ENCODE peak calls at places on chromosomes 6 and 20, in six cellular contexts. I, Z, G, Y, N and W are unnamed samples.

GRCh38 chr6:68709882-68710281 is 74.8 kb downstream of the ADGRB3 start:
- DNase-seq in I (no peak), Z (no peak), G (no peak), Y (no peak), N (no peak), W (no peak)

GRCh38 chr6:106715922-106716321 is 86.5 kb downstream of the QRSL1 start:
- DNase-seq in I (no peak), Z (no peak), G (no peak), Y (no peak), N (no peak), W (no peak)

GRCh38 chr6:131093334-131093733 is 30.3 kb upstream of the EPB41L2 start:
- DNase-seq in I (no peak), Z (no peak), G (no peak), Y (no peak), N (no peak), W (no peak)

GRCh38 chr6:143323729-143324465 is 126.6 kb downstream of the ADAT2 start:
- DNase-seq in I (no peak), Z (no peak), G (no peak), Y (no peak), N (no peak), W (no peak)

GRCh38 chr6:151060096-151060741 is 179.5 kb upstream of the AKAP12 start:
- DNase-seq in I (peak), Z (no peak), G (no peak), Y (peak), N (no peak), W (no peak)

GRCh38 chr6:132399376-132400074 is 1.8 kb downstream of the MOXD1 start:
- DNase-seq in I (peak), Z (no peak), G (no peak), Y (peak), N (no peak), W (no peak)

GRCh38 chr6:51868591-51869355 is 218.6 kb downstream of the PKHD1 start:
- DNase-seq in I (no peak), Z (no peak), G (no peak), Y (no peak), N (no peak), W (no peak)

GRCh38 chr6:159062564-159062945 is 17.8 kb upstream of the TAGAP start:
- DNase-seq in I (no peak), Z (no peak), G (no peak), Y (no peak), N (no peak), W (no peak)

GRCh38 chr20:62291251-62292066 is 11.3 kb upstream of the ADRM1 start:
- DNase-seq in I (no peak), Z (no peak), G (no peak), Y (no peak), N (no peak), W (no peak)

GRCh38 chr20:5001174-5002076 is at the start of gene SLC23A2:
- DNase-seq in I (peak), Z (no peak), G (peak), Y (peak), N (peak), W (peak)

GRCh38 chr6:41858703-41859102 is 36.5 kb downstream of the USP49 start:
- DNase-seq in I (no peak), Z (no peak), G (no peak), Y (no peak), N (no peak), W (no peak)

GRCh38 chr6:142289687-142290086 is 12.1 kb upstream of the ADGRG6 start:
- DNase-seq in I (no peak), Z (no peak), G (no peak), Y (no peak), N (no peak), W (no peak)
- H3K9ac ChIP-seq in I (no peak), Z (no peak), G (no peak), Y (no peak), N (no peak), W (no peak)

GRCh38 chr20:46371656-46372055 is 34.8 kb downstream of the ELMO2 start:
- DNase-seq in I (no peak), Z (no peak), G (no peak), Y (peak), N (no peak), W (no peak)
- H3K9ac ChIP-seq in I (no peak), Z (no peak), G (no peak), Y (no peak), N (no peak), W (no peak)

DNA sequence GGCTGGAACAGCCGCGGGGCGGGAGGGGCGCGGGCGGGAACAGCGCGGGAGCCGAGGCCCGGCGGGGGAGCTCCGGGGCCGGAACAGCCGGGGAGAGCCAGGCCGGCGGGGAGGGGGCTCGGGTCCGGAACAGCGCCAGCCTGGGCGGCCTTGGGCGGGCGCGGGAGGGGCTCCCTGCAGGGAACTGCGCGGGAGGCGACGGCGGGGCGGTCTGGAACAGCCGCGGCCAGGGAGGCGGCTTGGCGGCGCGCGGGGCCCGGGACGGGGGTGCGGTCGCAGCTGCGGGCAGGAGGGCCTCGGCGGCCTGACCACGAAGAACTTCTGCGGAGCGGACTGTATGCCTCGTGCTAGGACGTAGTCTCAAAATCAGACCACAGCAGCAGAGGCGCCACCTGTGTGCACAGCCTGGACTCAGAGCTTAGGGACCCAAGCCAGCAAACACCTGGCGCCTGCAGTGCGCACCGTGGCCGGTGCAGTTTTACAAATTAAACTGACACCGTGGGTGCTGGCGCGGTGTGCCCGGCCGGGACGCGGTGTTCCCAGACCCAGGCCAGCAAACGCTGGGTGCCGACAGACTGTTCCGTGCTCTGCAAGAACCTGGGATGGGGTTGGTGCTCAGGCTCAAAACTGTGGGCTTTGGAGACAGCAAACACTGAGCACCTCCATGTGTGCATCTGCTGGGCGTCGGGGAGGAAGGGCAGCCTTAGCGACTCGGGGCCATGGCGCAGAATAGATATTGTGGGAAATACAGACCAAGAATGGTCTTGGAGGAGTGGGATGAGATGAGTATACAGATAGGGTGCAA is 572 bp downstream of the ZNF341 start:
- DNase-seq in I (peak), Z (no peak), G (peak), Y (peak), N (no peak), W (peak)
- H3K9ac ChIP-seq in I (peak), Z (peak), G (peak), Y (peak), N (peak), W (peak)

GRCh38 chr20:15171016-15171415 is 833.6 kb upstream of the FLRT3 start:
- DNase-seq in I (no peak), Z (no peak), G (no peak), Y (no peak), N (no peak), W (no peak)
- H3K9ac ChIP-seq in I (no peak), Z (no peak), G (no peak), Y (no peak), N (no peak), W (no peak)

DNA sequence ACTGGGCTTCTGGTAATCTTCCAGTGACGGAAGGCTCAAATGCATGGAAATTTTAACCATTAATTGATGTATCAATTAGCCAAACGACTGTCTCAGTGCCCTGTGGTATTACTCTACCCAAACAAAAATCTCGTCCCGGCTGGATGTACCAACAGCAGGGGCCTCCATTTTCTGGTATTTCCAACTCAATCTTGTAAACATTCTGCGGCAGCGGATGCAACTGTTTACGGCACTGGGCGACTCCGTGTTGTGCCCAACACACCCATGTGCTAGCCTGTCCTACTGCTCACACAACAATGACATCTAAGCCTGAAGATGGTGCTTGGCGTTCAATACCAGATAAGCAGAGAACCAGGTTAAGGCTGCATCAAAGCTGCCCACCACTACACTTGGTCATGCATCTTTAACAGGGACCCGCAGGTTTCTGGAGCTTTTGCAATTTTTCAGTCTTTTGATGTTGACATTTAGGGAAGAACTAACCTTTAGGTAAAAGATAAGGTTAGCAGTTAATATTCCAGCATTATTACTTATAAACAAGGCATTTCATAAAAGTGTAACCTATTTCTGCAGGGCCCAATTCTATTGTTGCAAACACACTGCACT is 1.2 kb downstream of the FAXC start:
- DNase-seq in I (no peak), Z (no peak), G (no peak), Y (no peak), N (peak), W (no peak)
- H3K9ac ChIP-seq in I (peak), Z (no peak), G (peak), Y (no peak), N (peak), W (no peak)

DNA sequence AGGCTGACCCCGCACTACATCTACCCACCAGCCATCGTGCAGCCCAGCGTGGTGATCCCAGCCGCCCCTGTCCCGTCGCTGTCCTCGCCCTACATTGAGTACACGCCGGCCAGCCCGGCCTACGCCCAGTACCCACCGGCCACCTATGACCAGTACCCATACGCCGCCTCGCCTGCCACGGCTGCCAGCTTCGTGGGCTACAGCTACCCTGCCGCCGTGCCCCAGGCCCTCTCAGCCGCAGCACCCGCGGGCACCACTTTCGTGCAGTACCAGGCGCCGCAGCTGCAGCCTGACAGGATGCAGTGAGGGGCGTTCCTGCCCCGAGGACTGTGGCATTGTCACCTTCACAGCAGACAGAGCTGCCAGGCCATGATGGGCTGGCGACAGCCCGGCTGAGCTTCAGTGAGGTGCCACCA is 16.4 kb downstream of the RBM38 start:
- DNase-seq in I (no peak), Z (no peak), G (no peak), Y (no peak), N (no peak), W (no peak)
- H3K9ac ChIP-seq in I (no peak), Z (no peak), G (no peak), Y (no peak), N (no peak), W (peak)

GRCh38 chr6:31401403-31401802 is 2.0 kb upstream of the MICA start:
- DNase-seq in I (peak), Z (no peak), G (no peak), Y (peak), N (peak), W (no peak)

GRCh38 chr6:31402324-31403282 is 792 bp upstream of the MICA start:
- DNase-seq in I (no peak), Z (no peak), G (no peak), Y (peak), N (peak), W (no peak)

GRCh38 chr6:31400467-31401289 is 2.7 kb upstream of the MICA start:
- DNase-seq in I (peak), Z (peak), G (peak), Y (peak), N (peak), W (peak)

GRCh38 chr6:31397901-31398300 is 5.5 kb upstream of the MICA start:
- DNase-seq in I (no peak), Z (no peak), G (no peak), Y (peak), N (no peak), W (no peak)

DNA sequence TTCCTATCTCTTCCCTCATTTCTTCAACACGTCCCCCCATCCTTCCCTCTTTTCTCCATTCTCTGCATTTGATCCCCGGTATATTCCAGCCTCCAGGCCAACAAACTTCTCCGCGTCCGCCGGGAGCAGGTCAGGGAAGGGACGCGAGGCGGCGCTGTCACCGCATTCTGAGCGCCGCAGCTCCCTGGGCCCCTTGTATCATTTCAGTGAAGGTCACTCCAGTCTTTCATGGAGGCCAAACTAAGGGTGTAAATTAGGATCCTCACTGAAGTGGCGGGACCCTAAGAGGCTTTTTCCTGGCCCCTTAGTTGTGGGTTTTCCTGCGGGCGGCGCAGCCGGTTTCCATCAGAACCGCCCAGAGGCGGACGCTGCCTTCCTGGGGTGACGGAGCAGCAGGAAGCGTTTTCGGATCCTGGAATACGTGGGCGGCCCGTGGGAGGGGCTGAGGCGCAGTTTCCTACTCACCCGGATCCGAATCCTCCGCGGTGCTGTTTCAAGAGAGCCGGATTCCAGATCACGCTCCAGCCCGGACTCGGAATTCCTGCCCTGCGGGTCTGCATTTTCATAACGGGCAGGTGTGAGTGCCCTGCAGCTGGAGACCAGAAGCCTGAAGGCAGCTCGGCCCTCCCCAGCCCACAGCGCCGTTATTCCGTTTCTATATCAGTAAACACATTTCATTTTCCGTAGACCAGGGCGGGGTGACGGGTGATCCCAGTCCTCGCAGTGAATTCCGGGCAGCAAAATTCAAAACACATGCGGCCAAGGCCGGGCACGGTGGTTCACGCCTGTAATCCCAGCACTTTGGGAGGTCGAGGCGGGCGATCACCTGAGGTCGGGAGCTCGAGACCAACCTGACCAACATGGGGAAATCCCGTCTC is 3.6 kb upstream of the MICA start:
- DNase-seq in I (peak), Z (peak), G (peak), Y (peak), N (peak), W (peak)
- H3K9ac ChIP-seq in I (peak), Z (peak), G (peak), Y (peak), N (peak), W (peak)